ENCODE peak calls at places on chromosomes 2 and 18, in nine cellular contexts. K is body of pancreas, R is fibroblast of villous mesenchyme, J is colonic mucosa, O is H9, C is right atrium auricular region, F is RWPE1, T is GM12865, G is progenitor cell of endocrine pancreas. W is an unnamed sample.

GRCh38 chr2:64646007-64646880 is 7.5 kb downstream of the SERTAD2 start:
- DNase-seq in K (peak; percentile 78), R (peak; percentile 76), J (peak; percentile 96), O (peak; percentile 72), C (peak; percentile 93), F (no peak), T (peak; percentile 85), G (peak; percentile 74), W (no peak)

GRCh38 chr2:197281421-197281820 is 29.2 kb downstream of the ANKRD44 start:
- DNase-seq in K (no peak), R (no peak), J (no peak), O (no peak), C (no peak), F (no peak), T (no peak), G (no peak), W (no peak)

GRCh38 chr2:179186126-179186525 is 78.5 kb downstream of the SESTD1 start:
- DNase-seq in K (no peak), R (peak; percentile 49), J (no peak), O (no peak), C (no peak), F (no peak), T (no peak), G (no peak), W (no peak)

GRCh38 chr2:207283356-207283755 is 117.6 kb upstream of the KLF7 start:
- DNase-seq in K (peak; percentile 44), R (no peak), J (no peak), O (no peak), C (peak; percentile 63), F (no peak), T (peak; percentile 26), G (no peak), W (no peak)

GRCh38 chr2:224518806-224519580 is 66.2 kb downstream of the CUL3 start:
- DNase-seq in K (no peak), R (peak; percentile 39), J (no peak), O (no peak), C (no peak), F (peak; percentile 38), T (peak; percentile 32), G (no peak), W (no peak)

GRCh38 chr2:100309973-100310719 is 12.2 kb downstream of the LONRF2 start:
- DNase-seq in K (no peak), R (no peak), J (no peak), O (no peak), C (no peak), F (no peak), T (no peak), G (no peak), W (no peak)

GRCh38 chr18:67893896-67894295 is 377.4 kb upstream of the DSEL start:
- DNase-seq in K (no peak), R (no peak), J (no peak), O (no peak), C (no peak), F (no peak), T (no peak), G (no peak), W (no peak)

GRCh38 chr2:191845876-191846786 is 757 bp downstream of the CAVIN2 start:
- DNase-seq in K (no peak), R (no peak), J (no peak), O (no peak), C (no peak), F (peak; percentile 8), T (no peak), G (no peak), W (no peak)

GRCh38 chr2:175605989-175606841 is 395.9 kb downstream of the LNPK start:
- DNase-seq in K (no peak), R (no peak), J (no peak), O (peak; percentile 32), C (no peak), F (no peak), T (no peak), G (no peak), W (peak; percentile 10)

GRCh38 chr2:174902491-174903242 is 102.5 kb downstream of the CHN1 start:
- DNase-seq in K (no peak), R (peak; percentile 43), J (no peak), O (no peak), C (no peak), F (no peak), T (no peak), G (no peak), W (no peak)

GRCh38 chr2:144137705-144138428 is 382.1 kb downstream of the ZEB2 start:
- DNase-seq in K (peak; percentile 4), R (no peak), J (no peak), O (no peak), C (no peak), F (no peak), T (no peak), G (no peak), W (no peak)

GRCh38 chr2:212066546-212066945 is 472.1 kb downstream of the ERBB4 start:
- DNase-seq in K (no peak), R (no peak), J (no peak), O (no peak), C (no peak), F (no peak), T (no peak), G (no peak), W (no peak)

GRCh38 chr2:64742678-64743077 is 89.0 kb upstream of the SERTAD2 start:
- DNase-seq in K (no peak), R (no peak), J (no peak), O (no peak), C (no peak), F (no peak), T (no peak), G (no peak), W (no peak)

GRCh38 chr18:48680339-48680738 is 141.5 kb downstream of the CTIF start:
- DNase-seq in K (no peak), R (no peak), J (no peak), O (no peak), C (peak; percentile 68), F (no peak), T (no peak), G (no peak), W (no peak)
- TF ChIP-seq CTCF in K (no peak), R (no peak), J (no peak), O (no peak), C (no peak), F (no peak), T (no peak), G (no peak), W (no peak)

GRCh38 chr2:19774788-19775156 is 127.0 kb downstream of the TTC32 start:
- DNase-seq in K (no peak), R (no peak), J (no peak), O (peak; percentile 49), C (no peak), F (no peak), T (no peak), G (no peak), W (no peak)
- TF ChIP-seq CTCF in K (no peak), R (no peak), J (no peak), O (no peak), C (no peak), F (no peak), T (no peak), G (no peak), W (no peak)

GRCh38 chr2:3462493-3463104 is 56.7 kb downstream of the ADI1 start:
- DNase-seq in K (no peak), R (no peak), J (no peak), O (no peak), C (no peak), F (no peak), T (no peak), G (no peak), W (no peak)

GRCh38 chr2:3460831-3461544 is 58.3 kb downstream of the ADI1 start:
- DNase-seq in K (peak; percentile 41), R (no peak), J (no peak), O (peak; percentile 27), C (no peak), F (no peak), T (no peak), G (no peak), W (no peak)

GRCh38 chr2:3463156-3463835 is 56.0 kb downstream of the ADI1 start:
- DNase-seq in K (no peak), R (no peak), J (no peak), O (no peak), C (no peak), F (no peak), T (no peak), G (no peak), W (no peak)

GRCh38 chr2:3460161-3460560 is 59.2 kb downstream of the ADI1 start:
- DNase-seq in K (no peak), R (no peak), J (no peak), O (peak; percentile 18), C (no peak), F (no peak), T (no peak), G (no peak), W (no peak)

GRCh38 chr2:3461781-3462492 is 57.4 kb downstream of the ADI1 start:
- DNase-seq in K (peak; percentile 39), R (peak; percentile 72), J (no peak), O (no peak), C (no peak), F (peak; percentile 60), T (peak; percentile 82), G (no peak), W (peak; percentile 4)
- TF ChIP-seq CTCF in K (peak; percentile 83), R (peak; percentile 95), J (peak; percentile 95), O (peak; percentile 90), C (peak; percentile 90), F (peak; percentile 97), T (peak; percentile 89), G (peak; percentile 89), W (peak; percentile 82)

GRCh38 chr2:127143851-127144782 is 37.2 kb upstream of the BIN1 start:
- DNase-seq in K (no peak), R (peak; percentile 58), J (no peak), O (no peak), C (peak; percentile 58), F (no peak), T (no peak), G (no peak), W (peak; percentile 44)
- TF ChIP-seq CTCF in K (no peak), R (no peak), J (no peak), O (no peak), C (no peak), F (no peak), T (no peak), G (no peak), W (peak; percentile 19)

GRCh38 chr2:219490186-219490585 is 8.5 kb upstream of the GMPPA start:
- DNase-seq in K (no peak), R (no peak), J (no peak), O (no peak), C (no peak), F (no peak), T (no peak), G (no peak), W (no peak)
- TF ChIP-seq CTCF in K (no peak), R (peak; percentile 19), J (no peak), O (peak; percentile 61), C (no peak), F (no peak), T (no peak), G (no peak), W (no peak)

DNA sequence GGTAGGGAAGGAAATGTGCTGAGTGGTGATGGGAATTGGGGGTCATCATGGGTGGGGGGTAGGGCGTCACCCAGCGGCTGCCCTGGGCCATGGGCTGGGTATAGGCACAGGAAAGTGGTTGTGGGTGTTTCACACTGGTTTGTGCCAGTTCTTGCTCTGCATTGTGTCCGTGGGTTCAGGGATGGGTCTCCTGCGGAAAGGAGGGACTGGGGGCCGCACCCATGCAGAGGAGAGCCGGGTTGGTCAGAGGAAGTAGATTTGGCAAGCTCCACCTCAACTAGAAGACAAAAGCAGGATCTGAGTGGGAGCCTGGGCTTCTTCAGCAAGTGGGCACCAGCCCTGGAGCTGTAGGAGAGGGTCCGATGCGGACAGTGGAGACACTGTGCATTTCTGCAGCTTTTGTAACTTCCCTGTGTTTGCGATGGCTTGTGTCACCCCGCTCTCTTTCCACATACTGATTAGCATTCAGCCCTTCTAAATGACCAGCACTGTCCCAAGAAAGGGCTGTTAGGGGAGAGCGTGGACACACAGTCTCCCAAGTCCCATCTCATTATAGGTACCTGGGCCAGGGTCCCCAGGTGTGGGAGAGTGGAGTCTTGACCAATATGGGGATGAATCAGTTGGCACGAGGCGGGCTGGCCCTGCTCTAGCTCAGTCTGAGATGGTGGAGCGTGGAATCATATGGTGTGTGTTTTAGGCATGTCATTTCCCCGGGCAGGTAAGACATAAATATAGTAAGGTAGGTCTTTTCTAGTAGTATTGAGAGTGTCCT is 67.2 kb downstream of the LRRFIP1 start:
- DNase-seq in K (no peak), R (no peak), J (no peak), O (peak; percentile 15), C (no peak), F (no peak), T (peak; percentile 54), G (no peak), W (no peak)
- TF ChIP-seq CTCF in K (no peak), R (no peak), J (no peak), O (no peak), C (no peak), F (no peak), T (peak; percentile 16), G (no peak), W (no peak)

W was measured in epithelial cell of proximal tubule.